ENCODE peak calls at places on chromosome 9, in ten cellular contexts. U, Y, D, N, M, F, B, L, A and R are unnamed samples.

GRCh38 chr9:114691046-114691955 is 9.3 kb upstream of the TEX48 start:
- DNase-seq in U (peak; percentile 97), Y (no peak), D (peak; percentile 86), N (no peak), M (no peak), F (no peak), B (peak; percentile 95), L (no peak), A (no peak), R (peak; percentile 83)

GRCh38 chr9:135960328-135961276 is 571 bp downstream of the UBAC1 start:
- DNase-seq in U (no peak), Y (no peak), D (no peak), N (peak; percentile 59), M (no peak), F (no peak), B (peak; percentile 41), L (no peak), A (peak; percentile 67), R (peak; percentile 62)

GRCh38 chr9:109167716-109168115 is 667 bp upstream of the FRRS1L start:
- DNase-seq in U (no peak), Y (no peak), D (no peak), N (no peak), M (no peak), F (no peak), B (no peak), L (no peak), A (no peak), R (no peak)

GRCh38 chr9:97873877-97874276 is 20.9 kb downstream of the FOXE1 start:
- DNase-seq in U (peak; percentile 72), Y (no peak), D (peak; percentile 61), N (no peak), M (no peak), F (no peak), B (peak; percentile 46), L (no peak), A (no peak), R (no peak)

GRCh38 chr9:70044450-70045307 is 1.0 kb downstream of the MAMDC2 start:
- DNase-seq in U (no peak), Y (no peak), D (no peak), N (no peak), M (peak; percentile 68), F (no peak), B (peak; percentile 61), L (no peak), A (no peak), R (no peak)

GRCh38 chr9:106700676-106701075 is 162.3 kb upstream of the ZNF462 start:
- DNase-seq in U (no peak), Y (no peak), D (no peak), N (no peak), M (no peak), F (no peak), B (peak; percentile 30), L (no peak), A (no peak), R (no peak)

GRCh38 chr9:35820076-35820475 is 5.2 kb upstream of the HINT2 start:
- DNase-seq in U (peak; percentile 69), Y (no peak), D (no peak), N (no peak), M (no peak), F (no peak), B (peak; percentile 74), L (no peak), A (no peak), R (peak; percentile 65)

GRCh38 chr9:128771094-128771721 is 519 bp downstream of the ZER1 start:
- DNase-seq in U (no peak), Y (no peak), D (no peak), N (no peak), M (no peak), F (peak; percentile 20), B (peak; percentile 36), L (no peak), A (no peak), R (peak; percentile 45)